ENCODE peak calls at places on chromosomes 4 and X, in eight cellular contexts. P is pancreas, U is Panc1, A is cardiac muscle cell, Y is GM23338, D is HFF-Myc, C is fibroblast of the aortic adventitia, T is HCT116. J is an unnamed sample.

GRCh38 chr4:184649971-184650855 is 675 bp downstream of the PRIMPOL start:
- DNase-seq in P (peak), U (no peak), A (peak), Y (peak), D (no peak), C (peak), T (no peak), J (peak)

GRCh38 chr4:126991965-126992364 is 640.8 kb upstream of the INTU start:
- DNase-seq in P (no peak), U (no peak), A (no peak), Y (no peak), D (peak), C (peak), T (no peak), J (peak)

GRCh38 chr4:85486425-85487101 is 11.6 kb downstream of the ARHGAP24 start:
- DNase-seq in P (no peak), U (no peak), A (no peak), Y (no peak), D (no peak), C (peak), T (no peak), J (peak)

GRCh38 chr4:1080961-1081688 is 32.2 kb downstream of the RNF212 start:
- DNase-seq in P (no peak), U (no peak), A (no peak), Y (peak), D (no peak), C (peak), T (no peak), J (peak)

GRCh38 chr4:178976861-178977260 is 1534.6 kb upstream of the AGA start:
- DNase-seq in P (no peak), U (no peak), A (no peak), Y (no peak), D (no peak), C (no peak), T (no peak), J (no peak)

GRCh38 chr4:123349401-123350190 is 47.0 kb upstream of the SPRY1 start:
- DNase-seq in P (no peak), U (no peak), A (no peak), Y (no peak), D (no peak), C (peak), T (no peak), J (peak)

GRCh38 chr4:1207157-1207470 is 34.7 kb upstream of the SPON2 start:
- DNase-seq in P (peak), U (no peak), A (no peak), Y (peak), D (no peak), C (no peak), T (no peak), J (no peak)

GRCh38 chrX:132127748-132128147 is at the start of gene FRMD7:
- DNase-seq in P (peak), U (no peak), A (no peak), Y (no peak), D (no peak), C (no peak), T (no peak), J (peak)

GRCh38 chr4:186192068-186192751 is 843 bp downstream of the CYP4V2 start:
- DNase-seq in P (no peak), U (no peak), A (peak), Y (peak), D (no peak), C (peak), T (no peak), J (peak)

GRCh38 chrX:134821370-134821769 is 163.1 kb upstream of the PLAC1 start:
- DNase-seq in P (no peak), U (no peak), A (no peak), Y (peak), D (peak), C (peak), T (no peak), J (peak)

DNA sequence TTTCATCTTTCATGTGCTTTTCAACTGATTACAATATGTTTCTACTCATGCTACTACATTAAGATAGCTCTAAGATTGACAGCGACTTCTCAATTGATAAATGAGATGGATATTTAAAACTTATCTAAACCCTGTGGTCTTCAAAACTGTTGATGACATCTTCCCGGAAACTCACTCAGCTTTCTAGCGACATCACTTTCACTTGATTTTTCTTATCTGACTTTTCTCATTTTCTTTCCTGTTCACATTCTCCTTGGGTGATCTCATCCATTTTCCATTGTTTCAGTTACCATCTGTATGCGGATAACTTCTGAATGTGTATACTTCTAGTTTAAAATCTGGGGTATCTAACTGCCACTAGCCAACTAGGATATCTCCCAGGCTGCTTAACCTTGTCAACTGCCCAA is 3.1 kb downstream of the POLR2B start:
- DNase-seq in P (no peak), U (no peak), A (no peak), Y (no peak), D (no peak), C (peak), T (no peak), J (peak)
- H3K4me3 ChIP-seq in P (no peak), U (peak), A (no peak), Y (no peak), D (no peak), C (peak), T (no peak), J (peak)

DNA sequence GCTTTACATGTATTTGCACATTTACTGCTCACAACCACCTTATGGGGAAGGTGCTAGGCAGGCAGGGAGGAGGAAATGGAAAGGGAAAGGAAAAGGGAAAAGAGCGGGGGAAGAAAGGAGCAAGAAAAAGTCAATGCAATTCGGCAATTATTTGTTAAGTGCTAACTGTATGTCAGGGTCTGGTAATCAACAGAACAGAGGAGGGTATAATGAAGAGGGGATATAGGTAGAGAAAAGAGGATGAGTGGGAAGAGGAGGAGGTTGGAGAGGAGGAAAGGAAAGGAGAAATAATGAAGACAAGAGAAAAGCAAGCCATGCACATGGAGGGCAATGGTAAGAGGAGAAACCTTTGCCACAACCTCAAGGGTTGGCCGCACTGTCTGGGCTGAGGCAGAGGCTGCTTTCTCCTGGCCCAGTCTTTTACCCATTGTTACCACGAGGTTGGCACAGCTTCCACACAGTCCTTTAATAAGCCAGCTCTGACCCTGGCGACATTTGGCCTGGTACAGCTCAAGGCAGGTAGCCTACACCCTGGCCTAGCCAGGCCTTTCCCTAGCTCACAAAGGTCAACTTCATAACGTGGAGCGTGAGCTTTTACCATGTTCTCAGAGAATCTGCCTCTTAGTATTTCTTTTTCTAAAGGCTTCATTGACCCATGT is 836 bp downstream of the BTK start:
- DNase-seq in P (no peak), U (no peak), A (no peak), Y (no peak), D (no peak), C (no peak), T (no peak), J (no peak)
- H3K4me3 ChIP-seq in P (no peak), U (no peak), A (no peak), Y (no peak), D (no peak), C (no peak), T (no peak), J (no peak)

GRCh38 chr4:89308161-89308500 is 531 bp upstream of the GPRIN3 start:
- DNase-seq in P (no peak), U (no peak), A (no peak), Y (no peak), D (no peak), C (peak), T (no peak), J (no peak)
- H3K4me3 ChIP-seq in P (peak), U (no peak), A (peak), Y (peak), D (peak), C (peak), T (peak), J (peak)

GRCh38 chr4:115781528-115782146 is 668.2 kb upstream of the NDST4 start:
- DNase-seq in P (no peak), U (no peak), A (no peak), Y (no peak), D (no peak), C (no peak), T (no peak), J (no peak)
- H3K4me3 ChIP-seq in P (no peak), U (no peak), A (no peak), Y (no peak), D (no peak), C (no peak), T (no peak), J (no peak)

DNA sequence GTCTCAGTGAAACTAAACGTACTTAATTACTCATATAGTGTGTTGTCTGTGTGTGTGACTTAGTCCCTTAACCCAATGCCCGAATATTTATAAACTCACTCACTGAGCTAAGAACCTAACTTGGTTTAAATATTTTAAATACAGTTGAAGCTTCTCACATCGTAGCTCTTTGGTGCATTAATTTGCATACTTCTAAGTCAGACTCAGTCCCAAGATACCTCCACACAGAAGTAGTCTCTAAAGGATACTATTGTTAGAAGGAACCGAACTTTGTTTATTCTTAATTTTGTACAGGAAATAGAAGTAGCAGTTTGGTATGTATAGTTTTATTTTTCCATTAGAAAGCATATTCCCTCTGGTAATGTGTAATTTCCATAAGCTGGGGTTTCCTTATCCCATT is 54.0 kb upstream of the NKAP start:
- DNase-seq in P (no peak), U (no peak), A (no peak), Y (no peak), D (no peak), C (no peak), T (no peak), J (no peak)
- H3K4me3 ChIP-seq in P (no peak), U (no peak), A (no peak), Y (no peak), D (no peak), C (no peak), T (no peak), J (no peak)

GRCh38 chrX:9913041-9913440 is 54.1 kb upstream of the CLDN34 start:
- DNase-seq in P (no peak), U (no peak), A (no peak), Y (no peak), D (no peak), C (no peak), T (no peak), J (peak)

GRCh38 chrX:9907645-9908387 is 59.3 kb upstream of the CLDN34 start:
- DNase-seq in P (no peak), U (no peak), A (no peak), Y (no peak), D (no peak), C (no peak), T (no peak), J (peak)

GRCh38 chrX:9909254-9909653 is 57.9 kb upstream of the CLDN34 start:
- DNase-seq in P (no peak), U (no peak), A (no peak), Y (no peak), D (no peak), C (no peak), T (no peak), J (no peak)

GRCh38 chrX:9911479-9911878 is 55.7 kb upstream of the CLDN34 start:
- DNase-seq in P (no peak), U (no peak), A (no peak), Y (no peak), D (no peak), C (no peak), T (no peak), J (peak)

DNA sequence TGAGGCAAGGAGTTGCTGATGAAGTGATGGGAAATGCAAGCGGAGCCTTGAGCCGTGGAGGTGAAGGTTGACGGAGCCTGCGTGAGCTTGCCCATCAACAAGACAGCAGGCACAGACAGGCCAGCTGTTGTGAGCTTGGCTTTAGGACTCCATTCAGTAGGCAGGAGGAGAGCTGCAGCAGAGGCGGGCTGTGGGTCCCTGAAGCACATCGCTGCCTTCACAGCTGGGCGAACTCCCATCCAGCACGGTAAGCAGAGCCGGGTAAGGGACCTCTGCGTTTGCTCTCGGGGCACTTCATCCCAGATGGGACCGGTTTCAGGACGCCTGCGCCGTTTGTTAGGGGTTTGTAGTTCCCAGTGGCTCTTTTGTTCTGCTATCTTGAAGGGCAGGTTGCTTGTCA is 54.8 kb upstream of the CLDN34 start:
- DNase-seq in P (no peak), U (no peak), A (peak), Y (peak), D (no peak), C (no peak), T (no peak), J (peak)
- H3K4me3 ChIP-seq in P (no peak), U (peak), A (no peak), Y (no peak), D (peak), C (no peak), T (no peak), J (no peak)

GRCh38 chrX:17738737-17739535 is 1.6 kb downstream of the SCML1 start:
- DNase-seq in P (no peak), U (no peak), A (no peak), Y (no peak), D (no peak), C (peak), T (no peak), J (no peak)

GRCh38 chrX:17738002-17738713 is 865 bp downstream of the SCML1 start:
- DNase-seq in P (peak), U (no peak), A (peak), Y (peak), D (no peak), C (peak), T (no peak), J (no peak)

GRCh38 chrX:17736478-17736855 is 826 bp upstream of the SCML1 start:
- DNase-seq in P (no peak), U (no peak), A (no peak), Y (no peak), D (no peak), C (peak), T (no peak), J (no peak)

GRCh38 chrX:17736856-17737706 is at the start of gene SCML1:
- DNase-seq in P (peak), U (peak), A (peak), Y (peak), D (peak), C (peak), T (peak), J (peak)

DNA sequence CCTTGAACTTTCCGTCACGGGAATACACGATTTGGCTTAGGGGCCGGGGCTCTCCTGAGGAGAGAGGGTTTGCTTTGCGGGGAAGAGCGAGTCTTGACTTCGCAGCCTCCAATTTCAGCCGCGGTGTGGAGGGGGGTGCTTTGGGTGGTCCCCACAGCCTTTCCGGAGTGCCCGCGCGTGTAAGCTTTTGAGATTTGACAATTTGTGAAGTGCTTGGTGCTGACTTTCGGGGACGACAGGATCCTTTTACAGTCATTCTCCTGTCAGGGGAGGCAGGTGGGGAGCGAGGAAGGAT is 361 bp downstream of the SCML1 start:
- DNase-seq in P (no peak), U (no peak), A (no peak), Y (no peak), D (no peak), C (no peak), T (no peak), J (no peak)
- H3K4me3 ChIP-seq in P (peak), U (peak), A (peak), Y (peak), D (peak), C (peak), T (peak), J (peak)

DNA sequence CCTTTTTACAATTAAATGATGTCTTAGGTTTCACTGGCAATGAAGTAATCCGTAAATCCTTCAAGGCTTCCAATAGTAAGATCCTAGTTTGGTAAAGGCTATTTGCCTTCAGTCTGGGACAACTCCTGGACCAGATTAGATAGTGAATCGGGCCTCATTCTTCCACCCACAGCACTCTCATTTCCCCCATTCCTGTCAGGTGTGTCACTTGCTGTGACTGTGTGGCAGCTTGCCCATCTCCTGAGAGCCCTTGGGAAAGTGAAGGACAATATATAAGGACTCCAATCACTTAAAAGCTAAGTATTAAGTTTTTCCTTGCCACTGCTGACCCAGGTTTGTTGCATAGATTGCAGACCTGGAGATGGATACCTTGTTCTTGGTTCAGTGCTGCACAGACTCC is 3.3 kb upstream of the GASK1B start:
- DNase-seq in P (peak), U (no peak), A (no peak), Y (no peak), D (no peak), C (peak), T (peak), J (no peak)
- H3K4me3 ChIP-seq in P (no peak), U (no peak), A (no peak), Y (no peak), D (no peak), C (no peak), T (no peak), J (no peak)

DNA sequence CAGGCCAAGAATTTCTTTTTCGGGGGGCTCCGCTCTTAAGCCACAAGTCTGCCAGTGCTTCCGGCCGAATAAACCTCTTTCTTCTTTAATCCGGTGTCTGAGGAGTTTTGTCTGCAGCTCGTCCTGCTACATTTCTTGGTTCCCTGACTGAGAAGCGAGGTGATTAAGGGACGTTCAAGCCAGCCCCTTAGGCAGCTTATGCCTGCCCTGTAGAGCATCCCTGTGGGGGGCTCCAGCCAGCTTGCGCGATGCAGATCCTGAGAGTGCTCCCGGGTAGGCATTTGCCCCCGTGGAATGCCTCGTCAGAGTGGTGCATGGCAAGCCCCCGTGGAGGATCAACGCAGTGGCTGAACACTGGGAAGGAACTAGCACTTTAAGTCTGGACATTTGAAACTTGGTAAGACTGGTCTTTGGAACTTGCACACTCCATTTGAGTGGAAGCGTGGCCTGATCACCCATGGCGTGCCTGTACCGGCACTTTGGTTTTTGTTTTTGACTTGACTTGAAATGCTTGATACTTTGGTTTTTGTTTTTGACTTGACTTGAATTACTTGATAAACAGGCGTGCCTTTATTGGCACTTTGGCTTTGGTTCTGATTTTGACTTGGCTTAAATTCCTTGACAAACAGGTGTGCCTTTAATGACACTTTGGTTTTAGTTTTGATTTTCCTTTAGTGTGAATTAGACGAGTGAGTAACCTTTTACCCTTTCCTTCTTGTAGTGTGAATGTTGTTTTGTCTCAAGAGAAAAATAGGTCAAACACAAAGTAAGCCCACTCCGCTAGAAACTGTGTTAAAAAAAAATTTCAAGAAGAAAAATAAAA is 6.1 kb downstream of the ACOX3 start:
- DNase-seq in P (no peak), U (no peak), A (no peak), Y (no peak), D (no peak), C (no peak), T (no peak), J (no peak)
- H3K4me3 ChIP-seq in P (no peak), U (no peak), A (no peak), Y (no peak), D (no peak), C (no peak), T (no peak), J (no peak)

GRCh38 chrX:123570011-123570590 is 162.8 kb downstream of the THOC2 start:
- DNase-seq in P (no peak), U (no peak), A (no peak), Y (no peak), D (no peak), C (no peak), T (no peak), J (no peak)
- H3K4me3 ChIP-seq in P (no peak), U (no peak), A (no peak), Y (no peak), D (no peak), C (no peak), T (no peak), J (no peak)

J was measured in fibroblast of pulmonary artery.